ENCODE peak calls at places on chromosomes 11 and 22, in five cellular contexts. One of them, this sample, is unnamed.

GRCh38 chr11:2296913-2297622 is 4.7 kb downstream of the C11orf21 start:
- DNase-seq in stimulated activated CD8-positive, alpha-beta memory T cell treated with anti-CD3 and anti-CD28 coated beads, Interleukin-2, amount 100 ng/mL, for 1 hour: no peak
- DNase-seq in psoas muscle: peak; percentile 32
- DNase-seq in stimulated activated CD4-positive, alpha-beta T cell treated with anti-CD3 and anti-CD28 coated beads, TNF-alpha, amount 100 ng/mL, for 24 hours: no peak
- DNase-seq in effector memory CD8-positive, alpha-beta T cell: no peak
- DNase-seq in this sample: no peak

GRCh38 chr11:23143031-23143430 is 282.8 kb upstream of the CCDC179 start:
- DNase-seq in stimulated activated CD8-positive, alpha-beta memory T cell treated with anti-CD3 and anti-CD28 coated beads, Interleukin-2, amount 100 ng/mL, for 1 hour: no peak
- DNase-seq in psoas muscle: no peak
- DNase-seq in stimulated activated CD4-positive, alpha-beta T cell treated with anti-CD3 and anti-CD28 coated beads, TNF-alpha, amount 100 ng/mL, for 24 hours: no peak
- DNase-seq in effector memory CD8-positive, alpha-beta T cell: no peak
- DNase-seq in this sample: no peak

GRCh38 chr11:134475951-134476350 is 63.9 kb upstream of the B3GAT1 start:
- DNase-seq in stimulated activated CD8-positive, alpha-beta memory T cell treated with anti-CD3 and anti-CD28 coated beads, Interleukin-2, amount 100 ng/mL, for 1 hour: no peak
- DNase-seq in psoas muscle: no peak
- DNase-seq in stimulated activated CD4-positive, alpha-beta T cell treated with anti-CD3 and anti-CD28 coated beads, TNF-alpha, amount 100 ng/mL, for 24 hours: no peak
- DNase-seq in effector memory CD8-positive, alpha-beta T cell: no peak
- DNase-seq in this sample: no peak

GRCh38 chr11:120554771-120555432 is 43.4 kb downstream of the GRIK4 start:
- DNase-seq in stimulated activated CD8-positive, alpha-beta memory T cell treated with anti-CD3 and anti-CD28 coated beads, Interleukin-2, amount 100 ng/mL, for 1 hour: no peak
- DNase-seq in psoas muscle: no peak
- DNase-seq in stimulated activated CD4-positive, alpha-beta T cell treated with anti-CD3 and anti-CD28 coated beads, TNF-alpha, amount 100 ng/mL, for 24 hours: no peak
- DNase-seq in effector memory CD8-positive, alpha-beta T cell: no peak
- DNase-seq in this sample: no peak

GRCh38 chr11:61141601-61142028 is 19.6 kb downstream of the VPS37C start:
- DNase-seq in stimulated activated CD8-positive, alpha-beta memory T cell treated with anti-CD3 and anti-CD28 coated beads, Interleukin-2, amount 100 ng/mL, for 1 hour: no peak
- DNase-seq in psoas muscle: peak; percentile 67
- DNase-seq in stimulated activated CD4-positive, alpha-beta T cell treated with anti-CD3 and anti-CD28 coated beads, TNF-alpha, amount 100 ng/mL, for 24 hours: no peak
- DNase-seq in effector memory CD8-positive, alpha-beta T cell: no peak
- DNase-seq in this sample: no peak

GRCh38 chr11:118437046-118437735 is 899 bp downstream of the KMT2A start:
- DNase-seq in stimulated activated CD8-positive, alpha-beta memory T cell treated with anti-CD3 and anti-CD28 coated beads, Interleukin-2, amount 100 ng/mL, for 1 hour: no peak
- DNase-seq in psoas muscle: peak; percentile 57
- DNase-seq in stimulated activated CD4-positive, alpha-beta T cell treated with anti-CD3 and anti-CD28 coated beads, TNF-alpha, amount 100 ng/mL, for 24 hours: peak; percentile 52
- DNase-seq in effector memory CD8-positive, alpha-beta T cell: peak; percentile 25
- DNase-seq in this sample: peak; percentile 19

GRCh38 chr11:75891947-75892739 is 77.1 kb downstream of the UVRAG start:
- DNase-seq in stimulated activated CD8-positive, alpha-beta memory T cell treated with anti-CD3 and anti-CD28 coated beads, Interleukin-2, amount 100 ng/mL, for 1 hour: no peak
- DNase-seq in psoas muscle: no peak
- DNase-seq in stimulated activated CD4-positive, alpha-beta T cell treated with anti-CD3 and anti-CD28 coated beads, TNF-alpha, amount 100 ng/mL, for 24 hours: no peak
- DNase-seq in effector memory CD8-positive, alpha-beta T cell: no peak
- DNase-seq in this sample: no peak

GRCh38 chr11:14304601-14305000 is 54.4 kb downstream of the RRAS2 start:
- DNase-seq in stimulated activated CD8-positive, alpha-beta memory T cell treated with anti-CD3 and anti-CD28 coated beads, Interleukin-2, amount 100 ng/mL, for 1 hour: no peak
- DNase-seq in psoas muscle: no peak
- DNase-seq in stimulated activated CD4-positive, alpha-beta T cell treated with anti-CD3 and anti-CD28 coated beads, TNF-alpha, amount 100 ng/mL, for 24 hours: no peak
- DNase-seq in effector memory CD8-positive, alpha-beta T cell: no peak
- DNase-seq in this sample: no peak

GRCh38 chr11:45225277-45225676 is 60.9 kb downstream of the SYT13 start:
- DNase-seq in stimulated activated CD8-positive, alpha-beta memory T cell treated with anti-CD3 and anti-CD28 coated beads, Interleukin-2, amount 100 ng/mL, for 1 hour: no peak
- DNase-seq in psoas muscle: no peak
- DNase-seq in stimulated activated CD4-positive, alpha-beta T cell treated with anti-CD3 and anti-CD28 coated beads, TNF-alpha, amount 100 ng/mL, for 24 hours: no peak
- DNase-seq in effector memory CD8-positive, alpha-beta T cell: no peak
- DNase-seq in this sample: no peak

GRCh38 chr11:69605737-69606526 is 35.0 kb upstream of the CCND1 start:
- DNase-seq in stimulated activated CD8-positive, alpha-beta memory T cell treated with anti-CD3 and anti-CD28 coated beads, Interleukin-2, amount 100 ng/mL, for 1 hour: no peak
- DNase-seq in psoas muscle: no peak
- DNase-seq in stimulated activated CD4-positive, alpha-beta T cell treated with anti-CD3 and anti-CD28 coated beads, TNF-alpha, amount 100 ng/mL, for 24 hours: no peak
- DNase-seq in effector memory CD8-positive, alpha-beta T cell: no peak
- DNase-seq in this sample: no peak

GRCh38 chr22:35432226-35432905 is 32.4 kb downstream of the MCM5 start:
- DNase-seq in stimulated activated CD8-positive, alpha-beta memory T cell treated with anti-CD3 and anti-CD28 coated beads, Interleukin-2, amount 100 ng/mL, for 1 hour: no peak
- DNase-seq in psoas muscle: no peak
- DNase-seq in stimulated activated CD4-positive, alpha-beta T cell treated with anti-CD3 and anti-CD28 coated beads, TNF-alpha, amount 100 ng/mL, for 24 hours: no peak
- DNase-seq in effector memory CD8-positive, alpha-beta T cell: no peak
- DNase-seq in this sample: no peak

GRCh38 chr22:48957987-48958321 is 869.7 kb downstream of the BRD1 start:
- DNase-seq in stimulated activated CD8-positive, alpha-beta memory T cell treated with anti-CD3 and anti-CD28 coated beads, Interleukin-2, amount 100 ng/mL, for 1 hour: no peak
- DNase-seq in psoas muscle: no peak
- DNase-seq in stimulated activated CD4-positive, alpha-beta T cell treated with anti-CD3 and anti-CD28 coated beads, TNF-alpha, amount 100 ng/mL, for 24 hours: no peak
- DNase-seq in effector memory CD8-positive, alpha-beta T cell: no peak
- DNase-seq in this sample: peak; percentile 3

GRCh38 chr11:48055292-48056132 is 75.2 kb downstream of the PTPRJ start:
- DNase-seq in stimulated activated CD8-positive, alpha-beta memory T cell treated with anti-CD3 and anti-CD28 coated beads, Interleukin-2, amount 100 ng/mL, for 1 hour: peak; percentile 7
- DNase-seq in psoas muscle: no peak
- DNase-seq in stimulated activated CD4-positive, alpha-beta T cell treated with anti-CD3 and anti-CD28 coated beads, TNF-alpha, amount 100 ng/mL, for 24 hours: peak; percentile 59
- DNase-seq in effector memory CD8-positive, alpha-beta T cell: peak; percentile 54
- DNase-seq in this sample: peak; percentile 23